ENCODE peak calls at places on chromosomes 5 and 9, in five cellular contexts. L is mesendoderm, O is NCI-H1105, H is HT1080, E is DMS53. W is an unnamed sample.

GRCh38 chr9:122346478-122347347 is 24.1 kb upstream of the PTGS1 start:
- DNase-seq in E (peak), L (peak), O (no peak), H (no peak), W (peak)

GRCh38 chr5:132105688-132106087 is 32.1 kb downstream of the CSF2 start:
- DNase-seq in O (no peak), H (no peak), E (no peak), L (no peak), W (no peak)

GRCh38 chr9:38214441-38214840 is 145.4 kb upstream of the SHB start:
- DNase-seq in O (no peak), L (peak), E (no peak), H (no peak), W (no peak)

GRCh38 chr5:142358121-142358520 is 33.3 kb upstream of the SPRY4 start:
- DNase-seq in E (no peak), O (no peak), L (no peak), H (no peak), W (no peak)

GRCh38 chr5:142935014-142935413 is 164.8 kb downstream of the ARHGAP26 start:
- DNase-seq in O (no peak), L (no peak), E (no peak), H (no peak), W (no peak)

GRCh38 chr5:14054965-14055963 is 87.9 kb upstream of the TRIO start:
- DNase-seq in E (no peak), H (no peak), L (no peak), O (no peak), W (no peak)

GRCh38 chr5:6475626-6476312 is 27.1 kb downstream of the UBE2QL1 start:
- DNase-seq in L (peak), H (no peak), E (no peak), O (peak), W (no peak)

GRCh38 chr9:86184125-86184524 is 75.3 kb downstream of the C9orf153 start:
- DNase-seq in E (no peak), L (no peak), H (no peak), O (no peak), W (no peak)

GRCh38 chr5:33612386-33612785 is 171.6 kb downstream of the TARS1 start:
- DNase-seq in O (no peak), H (peak), L (no peak), E (no peak), W (no peak)

GRCh38 chr5:84383816-84384603 is 670 bp downstream of the EDIL3 start:
- DNase-seq in H (peak), E (peak), L (peak), O (no peak), W (no peak)

GRCh38 chr9:123329329-123329955 is 26.6 kb upstream of the CRB2 start:
- DNase-seq in H (peak), O (no peak), E (peak), L (no peak), W (peak)

GRCh38 chr5:91598216-91598615 is 215.1 kb upstream of the ARRDC3 start:
- DNase-seq in L (no peak), H (no peak), O (peak), E (peak), W (no peak)

GRCh38 chr9:87387351-87388055 is 110.2 kb upstream of the DAPK1 start:
- DNase-seq in E (no peak), L (peak), O (no peak), H (peak), W (no peak)

GRCh38 chr9:132748450-132748849 is 78.2 kb downstream of the GTF3C4 start:
- DNase-seq in E (peak), H (no peak), L (no peak), O (no peak), W (no peak)

GRCh38 chr5:68395844-68396523 is 180.4 kb downstream of the PIK3R1 start:
- DNase-seq in E (peak), L (no peak), H (no peak), O (no peak), W (no peak)

GRCh38 chr9:86252870-86253269 is 6.6 kb downstream of the C9orf153 start:
- DNase-seq in L (peak), E (peak), O (no peak), H (no peak), W (no peak)